ENCODE peak calls at places on chromosomes 7 and 10, in ten cellular contexts. L is HEK293T; O is gastrocnemius medialis; G is tibial artery; X is HFF-Myc; M is SW480; V is NCI-H2081; B is CD8-positive, alpha-beta memory T cell; C is OCI-LY7; Y is NT2/D1. I is an unnamed sample.

GRCh38 chr7:105675873-105676484 is 94.7 kb upstream of the EFCAB10 start:
- DNase-seq in C (no peak), L (no peak), V (peak), M (no peak), G (no peak), B (peak), X (no peak), Y (no peak), O (no peak), I (no peak)

GRCh38 chr10:98301664-98302319 is 33.8 kb upstream of the LOXL4 start:
- DNase-seq in X (no peak), B (no peak), C (no peak), G (no peak), Y (no peak), M (no peak), L (no peak), O (no peak), V (no peak), I (no peak)

GRCh38 chr7:30656611-30657010 is 25.6 kb downstream of the CRHR2 start:
- DNase-seq in V (no peak), X (no peak), B (no peak), Y (no peak), O (no peak), M (no peak), C (no peak), L (no peak), G (peak), I (no peak)

GRCh38 chr10:98119891-98120290 is 14.6 kb upstream of the R3HCC1L start:
- DNase-seq in B (no peak), V (no peak), C (no peak), L (no peak), G (no peak), Y (no peak), M (no peak), O (no peak), X (no peak), I (no peak)

GRCh38 chr7:18212788-18213187 is 185.1 kb upstream of the PRPS1L1 start:
- DNase-seq in O (no peak), V (peak), Y (no peak), G (no peak), B (no peak), X (peak), C (no peak), L (no peak), M (no peak), I (no peak)

GRCh38 chr10:96511044-96511945 is 2.4 kb downstream of the TLL2 start:
- DNase-seq in Y (no peak), V (peak), M (peak), L (peak), X (no peak), B (no peak), O (no peak), C (peak), G (no peak), I (no peak)

GRCh38 chr7:73706122-73707044 is 13.1 kb downstream of the STX1A start:
- DNase-seq in O (no peak), L (no peak), B (no peak), V (peak), X (no peak), G (no peak), C (no peak), M (no peak), Y (no peak), I (no peak)

GRCh38 chr7:44921607-44922350 is 36.4 kb upstream of the PURB start:
- DNase-seq in B (peak), G (peak), L (peak), Y (peak), X (peak), O (peak), C (peak), V (peak), M (peak), I (peak)

GRCh38 chr10:49140306-49141175 is 6.7 kb upstream of the FAM170B start:
- DNase-seq in M (no peak), Y (no peak), G (no peak), V (no peak), X (no peak), O (no peak), C (no peak), L (no peak), B (no peak), I (no peak)

GRCh38 chr7:1534330-1535099 is 4.0 kb downstream of the MAFK start:
- DNase-seq in L (no peak), M (no peak), G (peak), C (no peak), V (no peak), O (no peak), Y (no peak), B (no peak), X (no peak), I (no peak)

GRCh38 chr7:96004598-96004997 is 232.2 kb downstream of the DYNC1I1 start:
- DNase-seq in C (no peak), M (no peak), X (peak), L (no peak), B (no peak), G (no peak), V (no peak), O (no peak), Y (no peak), I (no peak)

GRCh38 chr10:84140036-84140379 is 699 bp downstream of the GHITM start:
- DNase-seq in L (no peak), V (no peak), B (no peak), G (no peak), Y (no peak), C (peak), X (no peak), O (peak), M (peak), I (no peak)

GRCh38 chr7:151472644-151473380 is 32.9 kb upstream of the CRYGN start:
- DNase-seq in X (no peak), O (peak), B (no peak), M (peak), Y (no peak), C (no peak), V (no peak), L (no peak), G (no peak), I (no peak)

GRCh38 chr7:142956951-142957623 is 5.1 kb downstream of the KEL start:
- DNase-seq in O (no peak), Y (no peak), L (no peak), B (no peak), V (no peak), C (no peak), G (no peak), M (peak), X (no peak), I (no peak)

GRCh38 chr7:143397710-143398530 is 10.7 kb downstream of the EPHA1 start:
- DNase-seq in O (no peak), Y (no peak), G (no peak), X (no peak), M (no peak), B (no peak), C (no peak), L (no peak), V (no peak), I (no peak)

GRCh38 chr10:52742723-52743122 is 29.9 kb downstream of the MBL2 start:
- DNase-seq in X (no peak), V (no peak), G (no peak), Y (no peak), M (no peak), B (no peak), L (no peak), O (no peak), C (no peak), I (no peak)

GRCh38 chr10:95324436-95325268 is 33.8 kb upstream of the PDLIM1 start:
- DNase-seq in G (no peak), L (no peak), M (no peak), C (no peak), X (no peak), B (no peak), V (no peak), Y (no peak), O (no peak), I (no peak)

GRCh38 chr10:65684896-65685295 is 1240.9 kb upstream of the LRRTM3 start:
- DNase-seq in C (no peak), B (no peak), X (no peak), L (no peak), O (no peak), Y (no peak), M (no peak), V (no peak), G (no peak), I (no peak)

GRCh38 chr7:36300696-36301350 is 88.8 kb upstream of the ANLN start:
- DNase-seq in Y (no peak), O (no peak), C (no peak), G (peak), M (no peak), B (no peak), X (no peak), L (no peak), V (no peak), I (no peak)

GRCh38 chr7:158357106-158357897 is 230.3 kb downstream of the PTPRN2 start:
- DNase-seq in C (no peak), Y (no peak), G (peak), V (no peak), M (no peak), B (no peak), L (no peak), X (no peak), O (no peak), I (no peak)

GRCh38 chr10:43781480-43782361 is 133.0 kb upstream of the ZNF32 start:
- DNase-seq in O (no peak), C (no peak), L (no peak), Y (no peak), G (no peak), X (no peak), B (no peak), V (no peak), M (no peak), I (peak)

GRCh38 chr7:83475403-83475802 is 173.5 kb downstream of the SEMA3E start:
- DNase-seq in M (no peak), O (no peak), L (peak), B (no peak), V (no peak), Y (no peak), G (no peak), X (no peak), C (no peak), I (no peak)